ENCODE peak calls at places on chromosomes 6 and 20, in five cellular contexts. One of them, this sample, is unnamed.

GRCh38 chr20:47785900-47786762 is 850 bp upstream of the SULF2 start:
- DNase-seq in tibial artery: peak; percentile 85
- DNase-seq in SK-N-DZ: peak; percentile 92
- DNase-seq in fibroblast of gingiva: peak; percentile 60
- DNase-seq in KBM-7: peak; percentile 25
- DNase-seq in this sample: peak; percentile 37

GRCh38 chr20:44692932-44693476 is 22.2 kb upstream of the CCN5 start:
- DNase-seq in SK-N-DZ: no peak
- DNase-seq in tibial artery: peak; percentile 98
- DNase-seq in fibroblast of gingiva: peak; percentile 97
- DNase-seq in KBM-7: no peak
- DNase-seq in this sample: peak; percentile 53

GRCh38 chr20:57208198-57208597 is 58.2 kb downstream of the BMP7 start:
- DNase-seq in fibroblast of gingiva: no peak
- DNase-seq in KBM-7: no peak
- DNase-seq in tibial artery: no peak
- DNase-seq in SK-N-DZ: no peak
- DNase-seq in this sample: no peak

GRCh38 chr6:37134622-37135191 is 35.2 kb upstream of the PIM1 start:
- DNase-seq in KBM-7: no peak
- DNase-seq in SK-N-DZ: no peak
- DNase-seq in fibroblast of gingiva: peak; percentile 92
- DNase-seq in tibial artery: peak; percentile 89
- DNase-seq in this sample: peak; percentile 74

GRCh38 chr6:46051962-46052361 is 36.3 kb upstream of the CLIC5 start:
- DNase-seq in fibroblast of gingiva: no peak
- DNase-seq in SK-N-DZ: no peak
- DNase-seq in KBM-7: no peak
- DNase-seq in tibial artery: no peak
- DNase-seq in this sample: no peak

GRCh38 chr6:134550604-134551003 is 232.7 kb upstream of the SGK1 start:
- DNase-seq in tibial artery: no peak
- DNase-seq in KBM-7: no peak
- DNase-seq in SK-N-DZ: no peak
- DNase-seq in fibroblast of gingiva: peak; percentile 10
- DNase-seq in this sample: no peak

GRCh38 chr20:44706371-44707258 is 8.6 kb upstream of the CCN5 start:
- DNase-seq in tibial artery: peak; percentile 98
- DNase-seq in fibroblast of gingiva: peak; percentile 91
- DNase-seq in SK-N-DZ: no peak
- DNase-seq in KBM-7: no peak
- DNase-seq in this sample: no peak

GRCh38 chr6:150641398-150642139 is 41.9 kb downstream of the PLEKHG1 start:
- DNase-seq in fibroblast of gingiva: no peak
- DNase-seq in KBM-7: peak; percentile 30
- DNase-seq in tibial artery: no peak
- DNase-seq in SK-N-DZ: no peak
- DNase-seq in this sample: no peak